ENCODE peak calls at places on chromosomes 3 and 15, in nine cellular contexts. One of them, this sample, is unnamed.
A peak's percentile ranks its signal among the peaks of the same experiment; 100 is the strongest.

GRCh38 chr3:102174312-102174712 is 260.5 kb upstream of the ZPLD1 start:
- DNase-seq in stimulated activated CD8-positive, alpha-beta memory T cell treated with anti-CD3 and anti-CD28 coated beads, Interleukin-4, amount 100 ng/mL, for 1 hour: no peak
- DNase-seq in GOT3: no peak
- DNase-seq in anterior cingulate cortex: no peak
- DNase-seq in COR-L47: no peak
- DNase-seq in left cardiac atrium: no peak
- DNase-seq in choroid plexus epithelial cell: peak; percentile 45
- DNase-seq in WTC11: no peak
- DNase-seq in hepatic stellate cell: peak; percentile 40
- DNase-seq in this sample: no peak

GRCh38 chr15:87118424-87118823 is 1038.8 kb downstream of the AGBL1 start:
- DNase-seq in stimulated activated CD8-positive, alpha-beta memory T cell treated with anti-CD3 and anti-CD28 coated beads, Interleukin-4, amount 100 ng/mL, for 1 hour: no peak
- DNase-seq in GOT3: no peak
- DNase-seq in anterior cingulate cortex: no peak
- DNase-seq in COR-L47: no peak
- DNase-seq in left cardiac atrium: peak; percentile 18
- DNase-seq in choroid plexus epithelial cell: no peak
- DNase-seq in WTC11: no peak
- DNase-seq in hepatic stellate cell: no peak
- DNase-seq in this sample: no peak

GRCh38 chr15:72751751-72752455 is 31.7 kb downstream of the ADPGK start:
- DNase-seq in stimulated activated CD8-positive, alpha-beta memory T cell treated with anti-CD3 and anti-CD28 coated beads, Interleukin-4, amount 100 ng/mL, for 1 hour: no peak
- DNase-seq in GOT3: no peak
- DNase-seq in anterior cingulate cortex: no peak
- DNase-seq in COR-L47: no peak
- DNase-seq in left cardiac atrium: peak; percentile 22
- DNase-seq in choroid plexus epithelial cell: peak; percentile 48
- DNase-seq in WTC11: no peak
- DNase-seq in hepatic stellate cell: no peak
- DNase-seq in this sample: no peak

GRCh38 chr3:98705694-98706093 is 57.4 kb upstream of the ST3GAL6 start:
- DNase-seq in stimulated activated CD8-positive, alpha-beta memory T cell treated with anti-CD3 and anti-CD28 coated beads, Interleukin-4, amount 100 ng/mL, for 1 hour: no peak
- DNase-seq in GOT3: no peak
- DNase-seq in anterior cingulate cortex: no peak
- DNase-seq in COR-L47: no peak
- DNase-seq in left cardiac atrium: no peak
- DNase-seq in choroid plexus epithelial cell: peak; percentile 37
- DNase-seq in WTC11: no peak
- DNase-seq in hepatic stellate cell: peak; percentile 18
- DNase-seq in this sample: no peak

GRCh38 chr3:52792961-52793695 is 1.5 kb upstream of the ITIH3 start:
- DNase-seq in stimulated activated CD8-positive, alpha-beta memory T cell treated with anti-CD3 and anti-CD28 coated beads, Interleukin-4, amount 100 ng/mL, for 1 hour: no peak
- DNase-seq in GOT3: no peak
- DNase-seq in anterior cingulate cortex: no peak
- DNase-seq in COR-L47: no peak
- DNase-seq in left cardiac atrium: no peak
- DNase-seq in choroid plexus epithelial cell: no peak
- DNase-seq in WTC11: no peak
- DNase-seq in hepatic stellate cell: no peak
- DNase-seq in this sample: no peak

GRCh38 chr3:10740954-10741353 is 75.1 kb upstream of the SLC6A11 start:
- DNase-seq in stimulated activated CD8-positive, alpha-beta memory T cell treated with anti-CD3 and anti-CD28 coated beads, Interleukin-4, amount 100 ng/mL, for 1 hour: no peak
- DNase-seq in GOT3: no peak
- DNase-seq in anterior cingulate cortex: no peak
- DNase-seq in COR-L47: no peak
- DNase-seq in left cardiac atrium: no peak
- DNase-seq in choroid plexus epithelial cell: no peak
- DNase-seq in WTC11: no peak
- DNase-seq in hepatic stellate cell: no peak
- DNase-seq in this sample: no peak

GRCh38 chr15:69881760-69882159 is 216.0 kb downstream of the TLE3 start:
- DNase-seq in stimulated activated CD8-positive, alpha-beta memory T cell treated with anti-CD3 and anti-CD28 coated beads, Interleukin-4, amount 100 ng/mL, for 1 hour: no peak
- DNase-seq in GOT3: no peak
- DNase-seq in anterior cingulate cortex: no peak
- DNase-seq in COR-L47: no peak
- DNase-seq in left cardiac atrium: no peak
- DNase-seq in choroid plexus epithelial cell: no peak
- DNase-seq in WTC11: no peak
- DNase-seq in hepatic stellate cell: no peak
- DNase-seq in this sample: no peak

GRCh38 chr3:195403841-195404408 is 38.9 kb downstream of the ACAP2 start:
- DNase-seq in stimulated activated CD8-positive, alpha-beta memory T cell treated with anti-CD3 and anti-CD28 coated beads, Interleukin-4, amount 100 ng/mL, for 1 hour: no peak
- DNase-seq in GOT3: no peak
- DNase-seq in anterior cingulate cortex: no peak
- DNase-seq in COR-L47: no peak
- DNase-seq in left cardiac atrium: no peak
- DNase-seq in choroid plexus epithelial cell: peak; percentile 52
- DNase-seq in WTC11: no peak
- DNase-seq in hepatic stellate cell: peak; percentile 7
- DNase-seq in this sample: no peak

GRCh38 chr15:68464451-68465090 is 32.6 kb upstream of the ITGA11 start:
- DNase-seq in stimulated activated CD8-positive, alpha-beta memory T cell treated with anti-CD3 and anti-CD28 coated beads, Interleukin-4, amount 100 ng/mL, for 1 hour: no peak
- DNase-seq in GOT3: peak; percentile 67
- DNase-seq in anterior cingulate cortex: no peak
- DNase-seq in COR-L47: no peak
- DNase-seq in left cardiac atrium: no peak
- DNase-seq in choroid plexus epithelial cell: peak; percentile 55
- DNase-seq in WTC11: no peak
- DNase-seq in hepatic stellate cell: peak; percentile 67
- DNase-seq in this sample: no peak

GRCh38 chr3:187736418-187736871 is 8.8 kb downstream of the BCL6 start:
- DNase-seq in stimulated activated CD8-positive, alpha-beta memory T cell treated with anti-CD3 and anti-CD28 coated beads, Interleukin-4, amount 100 ng/mL, for 1 hour: no peak
- DNase-seq in GOT3: no peak
- DNase-seq in anterior cingulate cortex: no peak
- DNase-seq in COR-L47: no peak
- DNase-seq in left cardiac atrium: peak; percentile 37
- DNase-seq in choroid plexus epithelial cell: peak; percentile 69
- DNase-seq in WTC11: no peak
- DNase-seq in hepatic stellate cell: no peak
- DNase-seq in this sample: no peak

GRCh38 chr3:46812237-46812791 is 50.9 kb downstream of the MYL3 start:
- DNase-seq in stimulated activated CD8-positive, alpha-beta memory T cell treated with anti-CD3 and anti-CD28 coated beads, Interleukin-4, amount 100 ng/mL, for 1 hour: peak; percentile 42
- DNase-seq in GOT3: peak; percentile 7
- DNase-seq in anterior cingulate cortex: no peak
- DNase-seq in COR-L47: no peak
- DNase-seq in left cardiac atrium: peak; percentile 82
- DNase-seq in choroid plexus epithelial cell: peak; percentile 34
- DNase-seq in WTC11: peak; percentile 86
- DNase-seq in hepatic stellate cell: peak; percentile 32
- DNase-seq in this sample: peak; percentile 45

GRCh38 chr3:59133350-59133749 is 83.5 kb upstream of the CFAP20DC start:
- DNase-seq in stimulated activated CD8-positive, alpha-beta memory T cell treated with anti-CD3 and anti-CD28 coated beads, Interleukin-4, amount 100 ng/mL, for 1 hour: no peak
- DNase-seq in GOT3: no peak
- DNase-seq in anterior cingulate cortex: no peak
- DNase-seq in COR-L47: no peak
- DNase-seq in left cardiac atrium: no peak
- DNase-seq in choroid plexus epithelial cell: peak; percentile 43
- DNase-seq in WTC11: no peak
- DNase-seq in hepatic stellate cell: peak; percentile 41
- DNase-seq in this sample: no peak

GRCh38 chr3:23760871-23761373 is 44.8 kb upstream of the UBE2E1 start:
- DNase-seq in stimulated activated CD8-positive, alpha-beta memory T cell treated with anti-CD3 and anti-CD28 coated beads, Interleukin-4, amount 100 ng/mL, for 1 hour: no peak
- DNase-seq in GOT3: no peak
- DNase-seq in anterior cingulate cortex: no peak
- DNase-seq in COR-L47: no peak
- DNase-seq in left cardiac atrium: no peak
- DNase-seq in choroid plexus epithelial cell: no peak
- DNase-seq in WTC11: no peak
- DNase-seq in hepatic stellate cell: no peak
- DNase-seq in this sample: no peak

GRCh38 chr3:168186293-168186983 is 90.7 kb upstream of the GOLIM4 start:
- DNase-seq in stimulated activated CD8-positive, alpha-beta memory T cell treated with anti-CD3 and anti-CD28 coated beads, Interleukin-4, amount 100 ng/mL, for 1 hour: no peak
- DNase-seq in GOT3: no peak
- DNase-seq in anterior cingulate cortex: no peak
- DNase-seq in COR-L47: no peak
- DNase-seq in left cardiac atrium: no peak
- DNase-seq in choroid plexus epithelial cell: no peak
- DNase-seq in WTC11: no peak
- DNase-seq in hepatic stellate cell: no peak
- DNase-seq in this sample: no peak

GRCh38 chr3:138409171-138409570 is 25.2 kb upstream of the ESYT3 start:
- DNase-seq in stimulated activated CD8-positive, alpha-beta memory T cell treated with anti-CD3 and anti-CD28 coated beads, Interleukin-4, amount 100 ng/mL, for 1 hour: no peak
- DNase-seq in GOT3: no peak
- DNase-seq in anterior cingulate cortex: no peak
- DNase-seq in COR-L47: no peak
- DNase-seq in left cardiac atrium: no peak
- DNase-seq in choroid plexus epithelial cell: no peak
- DNase-seq in WTC11: no peak
- DNase-seq in hepatic stellate cell: no peak
- DNase-seq in this sample: no peak

GRCh38 chr3:79211588-79212359 is 556.0 kb downstream of the ROBO1 start:
- DNase-seq in stimulated activated CD8-positive, alpha-beta memory T cell treated with anti-CD3 and anti-CD28 coated beads, Interleukin-4, amount 100 ng/mL, for 1 hour: no peak
- DNase-seq in GOT3: no peak
- DNase-seq in anterior cingulate cortex: no peak
- DNase-seq in COR-L47: no peak
- DNase-seq in left cardiac atrium: no peak
- DNase-seq in choroid plexus epithelial cell: no peak
- DNase-seq in WTC11: peak; percentile 20
- DNase-seq in hepatic stellate cell: no peak
- DNase-seq in this sample: no peak

GRCh38 chr3:69107841-69108240 is 14.6 kb downstream of the LMOD3 start:
- DNase-seq in stimulated activated CD8-positive, alpha-beta memory T cell treated with anti-CD3 and anti-CD28 coated beads, Interleukin-4, amount 100 ng/mL, for 1 hour: no peak
- DNase-seq in GOT3: no peak
- DNase-seq in anterior cingulate cortex: no peak
- DNase-seq in COR-L47: no peak
- DNase-seq in left cardiac atrium: no peak
- DNase-seq in choroid plexus epithelial cell: no peak
- DNase-seq in WTC11: no peak
- DNase-seq in hepatic stellate cell: no peak
- DNase-seq in this sample: no peak

GRCh38 chr15:99252326-99252725 is 1.0 kb downstream of the LRRC28 start:
- DNase-seq in stimulated activated CD8-positive, alpha-beta memory T cell treated with anti-CD3 and anti-CD28 coated beads, Interleukin-4, amount 100 ng/mL, for 1 hour: no peak
- DNase-seq in GOT3: no peak
- DNase-seq in anterior cingulate cortex: no peak
- DNase-seq in COR-L47: no peak
- DNase-seq in left cardiac atrium: no peak
- DNase-seq in choroid plexus epithelial cell: no peak
- DNase-seq in WTC11: no peak
- DNase-seq in hepatic stellate cell: no peak
- DNase-seq in this sample: no peak

GRCh38 chr15:25875551-25875950 is 12.4 kb upstream of the ATP10A start:
- DNase-seq in stimulated activated CD8-positive, alpha-beta memory T cell treated with anti-CD3 and anti-CD28 coated beads, Interleukin-4, amount 100 ng/mL, for 1 hour: no peak
- DNase-seq in GOT3: no peak
- DNase-seq in anterior cingulate cortex: no peak
- DNase-seq in COR-L47: no peak
- DNase-seq in left cardiac atrium: no peak
- DNase-seq in choroid plexus epithelial cell: no peak
- DNase-seq in WTC11: no peak
- DNase-seq in hepatic stellate cell: no peak
- DNase-seq in this sample: no peak

GRCh38 chr3:73623996-73624362 is 762 bp downstream of the PDZRN3 start:
- DNase-seq in stimulated activated CD8-positive, alpha-beta memory T cell treated with anti-CD3 and anti-CD28 coated beads, Interleukin-4, amount 100 ng/mL, for 1 hour: no peak
- DNase-seq in GOT3: peak; percentile 46
- DNase-seq in anterior cingulate cortex: no peak
- DNase-seq in COR-L47: peak; percentile 65
- DNase-seq in left cardiac atrium: peak; percentile 60
- DNase-seq in choroid plexus epithelial cell: peak; percentile 74
- DNase-seq in WTC11: peak; percentile 70
- DNase-seq in hepatic stellate cell: peak; percentile 57
- DNase-seq in this sample: no peak

GRCh38 chr15:70044168-70044567 is 53.5 kb downstream of the TLE3 start:
- DNase-seq in stimulated activated CD8-positive, alpha-beta memory T cell treated with anti-CD3 and anti-CD28 coated beads, Interleukin-4, amount 100 ng/mL, for 1 hour: no peak
- DNase-seq in GOT3: no peak
- DNase-seq in anterior cingulate cortex: no peak
- DNase-seq in COR-L47: no peak
- DNase-seq in left cardiac atrium: no peak
- DNase-seq in choroid plexus epithelial cell: no peak
- DNase-seq in WTC11: no peak
- DNase-seq in hepatic stellate cell: no peak
- DNase-seq in this sample: no peak

GRCh38 chr15:25134546-25134945 is 179.8 kb downstream of the SNRPN start:
- DNase-seq in stimulated activated CD8-positive, alpha-beta memory T cell treated with anti-CD3 and anti-CD28 coated beads, Interleukin-4, amount 100 ng/mL, for 1 hour: no peak
- DNase-seq in GOT3: no peak
- DNase-seq in anterior cingulate cortex: no peak
- DNase-seq in COR-L47: no peak
- DNase-seq in left cardiac atrium: no peak
- DNase-seq in choroid plexus epithelial cell: peak; percentile 22
- DNase-seq in WTC11: no peak
- DNase-seq in hepatic stellate cell: no peak
- DNase-seq in this sample: no peak

GRCh38 chr3:134094491-134094890 is 64.8 kb upstream of the SLCO2A1 start:
- DNase-seq in stimulated activated CD8-positive, alpha-beta memory T cell treated with anti-CD3 and anti-CD28 coated beads, Interleukin-4, amount 100 ng/mL, for 1 hour: no peak
- DNase-seq in GOT3: no peak
- DNase-seq in anterior cingulate cortex: no peak
- DNase-seq in COR-L47: no peak
- DNase-seq in left cardiac atrium: no peak
- DNase-seq in choroid plexus epithelial cell: peak; percentile 83
- DNase-seq in WTC11: no peak
- DNase-seq in hepatic stellate cell: no peak
- DNase-seq in this sample: no peak

GRCh38 chr15:65870889-65871533 is 1.7 kb downstream of the RAB11A start:
- DNase-seq in stimulated activated CD8-positive, alpha-beta memory T cell treated with anti-CD3 and anti-CD28 coated beads, Interleukin-4, amount 100 ng/mL, for 1 hour: no peak
- DNase-seq in GOT3: no peak
- DNase-seq in anterior cingulate cortex: no peak
- DNase-seq in COR-L47: no peak
- DNase-seq in left cardiac atrium: no peak
- DNase-seq in choroid plexus epithelial cell: peak; percentile 87
- DNase-seq in WTC11: no peak
- DNase-seq in hepatic stellate cell: peak; percentile 67
- DNase-seq in this sample: no peak

GRCh38 chr3:157356541-157356940 is 80.1 kb upstream of the PTX3 start:
- DNase-seq in stimulated activated CD8-positive, alpha-beta memory T cell treated with anti-CD3 and anti-CD28 coated beads, Interleukin-4, amount 100 ng/mL, for 1 hour: no peak
- DNase-seq in GOT3: no peak
- DNase-seq in anterior cingulate cortex: no peak
- DNase-seq in COR-L47: no peak
- DNase-seq in left cardiac atrium: no peak
- DNase-seq in choroid plexus epithelial cell: no peak
- DNase-seq in WTC11: no peak
- DNase-seq in hepatic stellate cell: no peak
- DNase-seq in this sample: no peak

GRCh38 chr3:98329392-98330124 is 24.1 kb upstream of the OR5K4 start:
- DNase-seq in stimulated activated CD8-positive, alpha-beta memory T cell treated with anti-CD3 and anti-CD28 coated beads, Interleukin-4, amount 100 ng/mL, for 1 hour: no peak
- DNase-seq in GOT3: no peak
- DNase-seq in anterior cingulate cortex: no peak
- DNase-seq in COR-L47: peak; percentile 16
- DNase-seq in left cardiac atrium: peak; percentile 31
- DNase-seq in choroid plexus epithelial cell: peak; percentile 75
- DNase-seq in WTC11: peak; percentile 39
- DNase-seq in hepatic stellate cell: peak; percentile 5
- DNase-seq in this sample: peak; percentile 22

GRCh38 chr3:37521403-37521802 is 340.3 kb upstream of the CTDSPL start:
- DNase-seq in stimulated activated CD8-positive, alpha-beta memory T cell treated with anti-CD3 and anti-CD28 coated beads, Interleukin-4, amount 100 ng/mL, for 1 hour: no peak
- DNase-seq in GOT3: no peak
- DNase-seq in anterior cingulate cortex: no peak
- DNase-seq in COR-L47: no peak
- DNase-seq in left cardiac atrium: no peak
- DNase-seq in choroid plexus epithelial cell: no peak
- DNase-seq in WTC11: no peak
- DNase-seq in hepatic stellate cell: no peak
- DNase-seq in this sample: no peak